ENCODE peak calls at places on chromosomes 13 and 19, in ten cellular contexts. U is neural progenitor cell, C is fibroblast of lung, H is hepatocyte, A is mammary epithelial cell, T is PC-3, Y is astrocyte, I is H9, N is GM23248, Z is IMR-90. V is an unnamed sample.
A peak's percentile ranks its signal among the peaks of the same experiment; 100 is the strongest.

GRCh38 chr19:33022472-33023116 is 42.1 kb downstream of the RHPN2 start:
- DNase-seq in U (peak; percentile 84), C (no peak), H (no peak), A (no peak), T (no peak), Y (no peak), I (peak; percentile 95), N (no peak), Z (no peak), V (no peak)

GRCh38 chr13:108961542-108962125 is 332.2 kb downstream of the MYO16 start:
- DNase-seq in U (peak; percentile 74), C (peak; percentile 43), H (peak; percentile 79), A (peak; percentile 50), T (peak; percentile 67), Y (peak; percentile 18), I (no peak), N (peak; percentile 67), Z (peak; percentile 62), V (peak; percentile 14)

GRCh38 chr13:63954683-63955082 is 2539.0 kb upstream of the PCDH20 start:
- DNase-seq in U (peak; percentile 19), C (no peak), H (no peak), A (no peak), T (no peak), Y (no peak), I (no peak), N (no peak), Z (no peak), V (no peak)

GRCh38 chr13:30453727-30454126 is 12.0 kb downstream of the HMGB1 start:
- DNase-seq in U (no peak), C (no peak), H (no peak), A (no peak), T (peak; percentile 53), Y (no peak), I (no peak), N (peak; percentile 30), Z (peak; percentile 37), V (no peak)

GRCh38 chr19:50376166-50377050 is at the start of gene NR1H2:
- DNase-seq in U (peak; percentile 98), C (peak; percentile 98), H (peak; percentile 98), A (peak; percentile 92), T (peak; percentile 99), Y (peak; percentile 97), I (peak; percentile 97), N (peak; percentile 99), Z (peak; percentile 98), V (peak; percentile 97)

GRCh38 chr19:6110360-6110977 is at the start of gene RFX2:
- DNase-seq in U (peak; percentile 100), C (peak; percentile 97), H (peak; percentile 100), A (peak; percentile 99), T (peak; percentile 100), Y (peak; percentile 94), I (peak; percentile 98), N (peak; percentile 100), Z (peak; percentile 98), V (peak; percentile 99)

GRCh38 chr19:51799998-51800848 is 5.3 kb downstream of the FPR3 start:
- DNase-seq in U (no peak), C (peak; percentile 68), H (no peak), A (no peak), T (no peak), Y (peak; percentile 68), I (no peak), N (no peak), Z (peak; percentile 60), V (no peak)

GRCh38 chr13:77698211-77699058 is 948 bp downstream of the SLAIN1 start:
- DNase-seq in U (peak; percentile 73), C (peak; percentile 6), H (peak; percentile 59), A (no peak), T (peak; percentile 24), Y (no peak), I (peak; percentile 57), N (peak; percentile 15), Z (no peak), V (peak; percentile 87)

GRCh38 chr13:94548382-94549240 is 47.3 kb downstream of the TGDS start:
- DNase-seq in U (peak; percentile 82), C (peak; percentile 48), H (peak; percentile 78), A (no peak), T (peak; percentile 46), Y (peak; percentile 27), I (peak; percentile 81), N (peak; percentile 58), Z (peak; percentile 29), V (peak; percentile 69)

GRCh38 chr13:94544922-94545321 is 51.0 kb downstream of the TGDS start:
- DNase-seq in U (no peak), C (no peak), H (no peak), A (no peak), T (no peak), Y (no peak), I (no peak), N (no peak), Z (no peak), V (no peak)

GRCh38 chr13:94537740-94538630 is 58.0 kb downstream of the TGDS start:
- DNase-seq in U (no peak), C (peak; percentile 13), H (no peak), A (no peak), T (peak; percentile 34), Y (no peak), I (no peak), N (no peak), Z (no peak), V (no peak)

GRCh38 chr13:94546071-94546839 is 49.7 kb downstream of the TGDS start:
- DNase-seq in U (peak; percentile 30), C (no peak), H (no peak), A (no peak), T (no peak), Y (no peak), I (no peak), N (no peak), Z (no peak), V (no peak)

DNA sequence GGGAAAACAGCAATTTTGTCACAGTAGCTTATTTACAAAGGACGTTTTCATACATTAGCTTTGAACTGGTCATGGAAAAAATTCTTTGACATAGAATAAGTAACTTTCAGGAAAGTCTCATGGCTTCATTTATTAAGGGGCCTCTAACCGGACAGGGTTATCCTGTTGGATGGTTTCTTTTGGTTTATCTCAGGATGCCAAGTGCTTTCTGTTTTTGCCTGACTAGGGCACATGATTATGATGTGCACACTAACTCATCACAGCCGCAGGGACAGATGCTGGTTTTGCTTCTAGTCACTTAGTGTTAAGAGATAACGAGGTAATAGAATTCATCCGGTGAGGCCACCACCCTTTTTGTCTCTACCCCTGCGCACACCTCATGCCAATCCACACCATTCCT is 53.0 kb downstream of the TGDS start:
- DNase-seq in U (no peak), C (no peak), H (no peak), A (no peak), T (no peak), Y (no peak), I (no peak), N (no peak), Z (no peak), V (no peak)
- H4K20me1 ChIP-seq in U (no peaks in the 10 kb centered on the region), C (no peaks in the 10 kb centered on the region), H (no peaks in the 10 kb centered on the region), A (no peaks in the 10 kb centered on the region), T (no peaks in the 10 kb centered on the region), Y (no peaks in the 10 kb centered on the region), I (no peaks in the 10 kb centered on the region), N (no peaks in the 10 kb centered on the region), Z (no peaks in the 10 kb centered on the region), V (no peaks in the 10 kb centered on the region)

GRCh38 chr13:20390526-20391175 is 135.0 kb downstream of the CRYL1 start:
- DNase-seq in U (no peak), C (no peak), H (no peak), A (no peak), T (no peak), Y (no peak), I (no peak), N (peak; percentile 13), Z (no peak), V (peak; percentile 84)

GRCh38 chr13:20387006-20387405 is 138.7 kb downstream of the CRYL1 start:
- DNase-seq in U (no peak), C (no peak), H (no peak), A (no peak), T (no peak), Y (no peak), I (no peak), N (no peak), Z (no peak), V (no peak)

GRCh38 chr13:20389696-20390525 is 135.7 kb downstream of the CRYL1 start:
- DNase-seq in U (no peak), C (no peak), H (no peak), A (no peak), T (no peak), Y (no peak), I (no peak), N (no peak), Z (no peak), V (peak; percentile 70)

GRCh38 chr13:20388184-20388583 is 137.5 kb downstream of the CRYL1 start:
- DNase-seq in U (no peak), C (no peak), H (no peak), A (no peak), T (no peak), Y (no peak), I (no peak), N (no peak), Z (no peak), V (peak; percentile 53)

DNA sequence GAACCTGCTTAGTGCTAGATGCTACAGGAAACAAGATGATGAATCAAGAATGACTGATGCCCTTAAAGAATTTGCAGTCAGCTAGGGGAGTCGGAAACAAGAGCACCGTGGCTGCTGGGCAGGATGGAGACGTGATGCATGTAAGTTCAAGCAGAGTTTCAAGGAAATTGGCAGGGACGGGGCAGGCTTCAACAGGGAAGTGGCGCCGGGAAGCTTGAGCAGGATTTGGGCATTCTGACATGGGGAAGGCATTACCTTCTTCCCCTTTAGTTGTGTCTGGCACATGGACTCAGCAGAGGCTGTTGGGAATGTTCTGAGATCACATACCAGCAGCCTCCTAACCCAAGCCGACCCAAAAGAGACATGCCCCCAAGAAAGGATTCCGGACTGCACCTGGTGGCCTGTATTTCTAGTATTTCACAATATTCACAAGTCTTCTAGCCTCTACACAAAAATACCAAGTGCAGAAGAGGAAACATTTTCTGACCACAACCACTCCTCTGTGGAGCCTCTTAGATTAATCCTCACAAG is 138.2 kb downstream of the CRYL1 start:
- DNase-seq in U (no peak), C (peak; percentile 61), H (no peak), A (peak; percentile 87), T (peak; percentile 95), Y (peak; percentile 51), I (no peak), N (peak; percentile 46), Z (peak; percentile 34), V (peak; percentile 87)
- H2AFZ ChIP-seq in U (no peak overlapping the region), C (no peak overlapping the region), H (no peak overlapping the region), A (peak overlapping the region; percentile 89), T (peak overlapping the region; percentile 66), Y (peak overlapping the region; percentile 2), I (no peak overlapping the region), N (no peak overlapping the region), Z (no peak overlapping the region), V (no peak overlapping the region)

DNA sequence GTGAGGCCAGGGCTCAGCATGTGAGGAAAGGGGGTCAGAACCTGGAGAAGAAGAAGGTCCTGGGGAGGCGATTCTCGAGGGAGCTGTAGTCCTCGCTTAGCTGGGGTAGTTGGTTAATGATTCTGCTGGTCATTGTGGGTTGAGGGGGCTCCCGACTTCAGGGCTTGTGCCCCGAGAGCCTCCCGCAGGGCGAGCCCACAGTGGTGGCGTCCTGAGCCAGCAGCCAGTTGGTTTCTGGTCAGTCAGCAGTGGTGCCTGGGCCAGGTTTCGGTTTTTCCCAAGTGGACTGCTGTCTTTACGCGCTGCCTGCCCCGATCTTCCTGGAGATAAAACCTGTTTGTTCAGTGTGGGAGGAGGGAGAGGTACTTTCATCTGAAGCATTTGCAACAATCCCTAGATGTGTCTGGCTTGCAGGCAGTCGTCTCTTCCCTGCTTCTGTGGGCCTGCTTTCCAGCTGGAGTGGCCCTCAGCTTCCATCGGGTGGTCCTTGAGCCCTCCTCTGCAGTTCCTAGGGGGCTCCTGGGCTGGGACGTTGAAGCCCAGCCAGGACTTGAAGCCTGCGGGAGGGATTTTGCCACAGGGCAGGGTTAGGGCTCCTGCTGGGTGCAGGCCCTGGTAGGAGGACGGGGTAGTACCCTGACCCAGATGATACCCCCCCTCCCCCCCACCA is 3.2 kb downstream of the PTBP1 start:
- DNase-seq in U (no peak), C (peak; percentile 56), H (peak; percentile 78), A (peak; percentile 80), T (peak; percentile 61), Y (peak; percentile 49), I (no peak), N (peak; percentile 74), Z (no peak), V (peak; percentile 93)
- H4K20me1 ChIP-seq in U (peaks cover 77% of the 10 kb centered on the region), C (peaks cover 11% of the 10 kb centered on the region), H (peaks cover 77% of the 10 kb centered on the region), A (peaks cover 50% of the 10 kb centered on the region), T (peaks cover 76% of the 10 kb centered on the region), Y (peaks cover 76% of the 10 kb centered on the region), I (peaks cover 4% of the 10 kb centered on the region), N (peaks cover 30% of the 10 kb centered on the region), Z (peaks cover 76% of the 10 kb centered on the region), V (peaks cover 75% of the 10 kb centered on the region)

GRCh38 chr13:99949657-99950413 is 21.7 kb downstream of the ZIC5 start:
- DNase-seq in U (no peak), C (no peak), H (no peak), A (no peak), T (no peak), Y (no peak), I (no peak), N (no peak), Z (no peak), V (no peak)
- H2AFZ ChIP-seq in U (no peak overlapping the region), C (no peak overlapping the region), H (no peak overlapping the region), A (no peak overlapping the region), T (no peak overlapping the region), Y (no peak overlapping the region), I (no peak overlapping the region), N (no peak overlapping the region), Z (no peak overlapping the region), V (no peak overlapping the region)